ENCODE peak calls at places on chromosomes 6 and 20, in four cellular contexts. One of them, this sample, is unnamed.

GRCh38 chr20:62651285-62652021 is 9.2 kb downstream of the SLCO4A1 start:
- DNase-seq in CD8-positive, alpha-beta memory T cell: peak
- DNase-seq in ovary: no peak
- DNase-seq in PC-9: peak
- DNase-seq in this sample: peak

GRCh38 chr6:37625591-37626374 is 71.9 kb downstream of the MDGA1 start:
- DNase-seq in ovary: no peak
- DNase-seq in PC-9: no peak
- DNase-seq in CD8-positive, alpha-beta memory T cell: no peak
- DNase-seq in this sample: no peak

GRCh38 chr20:34988176-34988540 is 32.5 kb downstream of the MYH7B start:
- DNase-seq in CD8-positive, alpha-beta memory T cell: no peak
- DNase-seq in PC-9: no peak
- DNase-seq in ovary: no peak
- DNase-seq in this sample: no peak

GRCh38 chr6:158939255-158940170 is 60.5 kb downstream of the RSPH3 start:
- DNase-seq in PC-9: no peak
- DNase-seq in CD8-positive, alpha-beta memory T cell: no peak
- DNase-seq in ovary: no peak
- DNase-seq in this sample: no peak

GRCh38 chr6:44245912-44246662 is 814 bp upstream of the HSP90AB1 start:
- DNase-seq in ovary: peak
- DNase-seq in PC-9: peak
- DNase-seq in CD8-positive, alpha-beta memory T cell: peak
- DNase-seq in this sample: peak

GRCh38 chr6:119347466-119348307 is 1.9 kb downstream of the MAN1A1 start:
- DNase-seq in CD8-positive, alpha-beta memory T cell: peak
- DNase-seq in PC-9: no peak
- DNase-seq in ovary: no peak
- DNase-seq in this sample: peak

GRCh38 chr6:113397229-113397628 is 459.9 kb upstream of the MARCKS start:
- DNase-seq in PC-9: no peak
- DNase-seq in ovary: no peak
- DNase-seq in CD8-positive, alpha-beta memory T cell: no peak
- DNase-seq in this sample: no peak

GRCh38 chr6:105769987-105770386 is 316.1 kb upstream of the PRDM1 start:
- DNase-seq in ovary: no peak
- DNase-seq in PC-9: peak
- DNase-seq in CD8-positive, alpha-beta memory T cell: no peak
- DNase-seq in this sample: no peak

GRCh38 chr20:33291830-33292355 is 8.9 kb downstream of the BPIFB1 start:
- DNase-seq in CD8-positive, alpha-beta memory T cell: peak
- DNase-seq in ovary: no peak
- DNase-seq in PC-9: no peak
- DNase-seq in this sample: peak

GRCh38 chr6:1322206-1322605 is 10.3 kb downstream of the FOXQ1 start:
- DNase-seq in PC-9: no peak
- DNase-seq in ovary: no peak
- DNase-seq in CD8-positive, alpha-beta memory T cell: no peak
- DNase-seq in this sample: no peak

GRCh38 chr20:58723628-58723984 is 31.0 kb downstream of the NPEPL1 start:
- DNase-seq in PC-9: no peak
- DNase-seq in CD8-positive, alpha-beta memory T cell: no peak
- DNase-seq in ovary: no peak
- DNase-seq in this sample: no peak

GRCh38 chr6:156777866-156778614 is 862 bp downstream of the ARID1B start:
- DNase-seq in PC-9: no peak
- DNase-seq in ovary: peak
- DNase-seq in CD8-positive, alpha-beta memory T cell: peak
- DNase-seq in this sample: peak

GRCh38 chr20:20446613-20447012 is 78.7 kb downstream of the INSM1 start:
- DNase-seq in PC-9: no peak
- DNase-seq in ovary: no peak
- DNase-seq in CD8-positive, alpha-beta memory T cell: no peak
- DNase-seq in this sample: no peak

GRCh38 chr6:15712813-15713212 is 50.0 kb upstream of the DTNBP1 start:
- DNase-seq in CD8-positive, alpha-beta memory T cell: no peak
- DNase-seq in PC-9: no peak
- DNase-seq in ovary: no peak
- DNase-seq in this sample: no peak

GRCh38 chr6:72905705-72906478 is 284.0 kb downstream of the KCNQ5 start:
- DNase-seq in ovary: no peak
- DNase-seq in CD8-positive, alpha-beta memory T cell: no peak
- DNase-seq in PC-9: no peak
- DNase-seq in this sample: no peak

GRCh38 chr20:33688938-33689424 is 2.8 kb upstream of the E2F1 start:
- DNase-seq in PC-9: peak
- DNase-seq in CD8-positive, alpha-beta memory T cell: no peak
- DNase-seq in ovary: no peak
- DNase-seq in this sample: no peak

GRCh38 chr20:43388267-43389081 is 69.2 kb upstream of the SRSF6 start:
- DNase-seq in PC-9: no peak
- DNase-seq in ovary: no peak
- DNase-seq in CD8-positive, alpha-beta memory T cell: no peak
- DNase-seq in this sample: no peak

GRCh38 chr20:33332905-33333456 is 50.0 kb downstream of the BPIFB1 start:
- DNase-seq in PC-9: no peak
- DNase-seq in CD8-positive, alpha-beta memory T cell: no peak
- DNase-seq in ovary: no peak
- DNase-seq in this sample: no peak

GRCh38 chr6:33093857-33094256 is 18.1 kb downstream of the HLA-DPB1 start:
- DNase-seq in CD8-positive, alpha-beta memory T cell: no peak
- DNase-seq in PC-9: no peak
- DNase-seq in ovary: no peak
- DNase-seq in this sample: no peak

GRCh38 chr6:95973976-95974375 is 41.8 kb upstream of the FUT9 start:
- DNase-seq in CD8-positive, alpha-beta memory T cell: no peak
- DNase-seq in ovary: no peak
- DNase-seq in PC-9: peak
- DNase-seq in this sample: no peak

GRCh38 chr20:1688886-1689538 is 31.4 kb upstream of the SIRPG start:
- DNase-seq in PC-9: no peak
- DNase-seq in ovary: no peak
- DNase-seq in CD8-positive, alpha-beta memory T cell: no peak
- DNase-seq in this sample: no peak

GRCh38 chr6:90278129-90278528 is 18.5 kb downstream of the BACH2 start:
- DNase-seq in PC-9: no peak
- DNase-seq in CD8-positive, alpha-beta memory T cell: no peak
- DNase-seq in ovary: no peak
- DNase-seq in this sample: no peak

GRCh38 chr6:4647414-4648365 is 128.5 kb upstream of the CDYL start:
- DNase-seq in CD8-positive, alpha-beta memory T cell: no peak
- DNase-seq in ovary: peak
- DNase-seq in PC-9: peak
- DNase-seq in this sample: no peak

GRCh38 chr6:125983246-125983945 is 2.9 kb upstream of the TRMT11 start:
- DNase-seq in ovary: no peak
- DNase-seq in PC-9: no peak
- DNase-seq in CD8-positive, alpha-beta memory T cell: no peak
- DNase-seq in this sample: no peak

GRCh38 chr6:125985522-125985921 is 818 bp upstream of the TRMT11 start:
- DNase-seq in CD8-positive, alpha-beta memory T cell: no peak
- DNase-seq in PC-9: no peak
- DNase-seq in ovary: no peak
- DNase-seq in this sample: no peak

GRCh38 chr6:125986295-125986955 is at the start of gene TRMT11:
- DNase-seq in ovary: peak
- DNase-seq in CD8-positive, alpha-beta memory T cell: peak
- DNase-seq in PC-9: peak
- DNase-seq in this sample: peak

GRCh38 chr6:125985967-125986294 is 409 bp upstream of the TRMT11 start:
- DNase-seq in ovary: no peak
- DNase-seq in PC-9: no peak
- DNase-seq in CD8-positive, alpha-beta memory T cell: no peak
- DNase-seq in this sample: no peak

GRCh38 chr6:125984311-125984710 is 2.0 kb upstream of the TRMT11 start:
- DNase-seq in CD8-positive, alpha-beta memory T cell: no peak
- DNase-seq in PC-9: no peak
- DNase-seq in ovary: no peak
- DNase-seq in this sample: no peak
- H3K27ac ChIP-seq in CD8-positive, alpha-beta memory T cell: no peak
- H3K27ac ChIP-seq in PC-9: no peak
- H3K27ac ChIP-seq in ovary: no peak
- H3K27ac ChIP-seq in this sample: no peak

GRCh38 chr6:141361559-141361958 is 771.2 kb upstream of the GJE1 start:
- DNase-seq in PC-9: no peak
- DNase-seq in CD8-positive, alpha-beta memory T cell: no peak
- DNase-seq in ovary: no peak
- DNase-seq in this sample: no peak

GRCh38 chr6:141364232-141364631 is 768.5 kb upstream of the GJE1 start:
- DNase-seq in ovary: no peak
- DNase-seq in PC-9: no peak
- DNase-seq in CD8-positive, alpha-beta memory T cell: no peak
- DNase-seq in this sample: no peak

GRCh38 chr6:141364694-141365093 is 768.0 kb upstream of the GJE1 start:
- DNase-seq in PC-9: no peak
- DNase-seq in CD8-positive, alpha-beta memory T cell: no peak
- DNase-seq in ovary: no peak
- DNase-seq in this sample: no peak

GRCh38 chr6:141354191-141354950 is 778.4 kb upstream of the GJE1 start:
- DNase-seq in PC-9: no peak
- DNase-seq in CD8-positive, alpha-beta memory T cell: no peak
- DNase-seq in ovary: no peak
- DNase-seq in this sample: no peak

GRCh38 chr6:141359953-141360352 is 772.8 kb upstream of the GJE1 start:
- DNase-seq in CD8-positive, alpha-beta memory T cell: no peak
- DNase-seq in ovary: no peak
- DNase-seq in PC-9: no peak
- DNase-seq in this sample: no peak
- H3K27ac ChIP-seq in CD8-positive, alpha-beta memory T cell: no peak
- H3K27ac ChIP-seq in ovary: no peak
- H3K27ac ChIP-seq in PC-9: no peak
- H3K27ac ChIP-seq in this sample: no peak

GRCh38 chr6:151900256-151900655 is 92.8 kb downstream of the ESR1 start:
- DNase-seq in PC-9: peak
- DNase-seq in ovary: no peak
- DNase-seq in CD8-positive, alpha-beta memory T cell: no peak
- DNase-seq in this sample: no peak
- H3K27ac ChIP-seq in PC-9: peak
- H3K27ac ChIP-seq in ovary: no peak
- H3K27ac ChIP-seq in CD8-positive, alpha-beta memory T cell: no peak
- H3K27ac ChIP-seq in this sample: no peak

DNA sequence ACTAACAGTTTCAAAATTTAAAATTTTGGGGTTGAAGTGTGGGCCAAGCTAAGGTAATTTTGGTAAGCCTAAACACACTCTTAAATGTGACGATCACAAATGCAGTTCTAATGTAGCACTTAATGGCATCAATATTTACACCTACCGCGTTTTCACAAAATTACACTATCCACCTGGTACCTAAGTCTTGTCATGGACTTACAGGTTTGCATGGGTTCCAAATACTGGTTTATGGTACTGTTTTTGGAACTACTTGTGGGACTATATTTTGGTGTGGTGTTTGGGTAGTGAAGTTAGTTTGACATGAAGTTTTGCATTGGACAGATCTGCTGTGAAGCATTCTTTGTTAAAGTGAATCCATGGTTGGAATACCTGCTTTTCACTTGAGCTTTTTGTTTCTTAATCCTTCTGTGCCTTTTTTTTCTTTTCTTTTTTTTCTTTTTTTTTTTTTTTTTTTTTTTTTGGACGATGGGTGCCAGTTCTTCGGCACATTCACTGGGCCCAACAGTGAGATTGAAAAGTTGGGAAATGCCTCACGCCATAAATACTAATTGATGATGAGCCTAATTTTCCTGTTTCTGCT is 6.5 kb downstream of the SRSF3 start:
- DNase-seq in PC-9: peak
- DNase-seq in CD8-positive, alpha-beta memory T cell: no peak
- DNase-seq in ovary: no peak
- DNase-seq in this sample: no peak
- H3K27ac ChIP-seq in PC-9: peak
- H3K27ac ChIP-seq in CD8-positive, alpha-beta memory T cell: peak
- H3K27ac ChIP-seq in ovary: no peak
- H3K27ac ChIP-seq in this sample: peak

GRCh38 chr6:160739955-160740354 is 37.9 kb downstream of the PLG start:
- DNase-seq in ovary: no peak
- DNase-seq in PC-9: no peak
- DNase-seq in CD8-positive, alpha-beta memory T cell: no peak
- DNase-seq in this sample: no peak
- H3K27ac ChIP-seq in ovary: no peak
- H3K27ac ChIP-seq in PC-9: no peak
- H3K27ac ChIP-seq in CD8-positive, alpha-beta memory T cell: no peak
- H3K27ac ChIP-seq in this sample: no peak

GRCh38 chr20:50746138-50746940 is 15.0 kb downstream of the PARD6B start:
- DNase-seq in ovary: no peak
- DNase-seq in PC-9: peak
- DNase-seq in CD8-positive, alpha-beta memory T cell: no peak
- DNase-seq in this sample: no peak

GRCh38 chr20:50747275-50747674 is 15.9 kb downstream of the PARD6B start:
- DNase-seq in PC-9: no peak
- DNase-seq in CD8-positive, alpha-beta memory T cell: no peak
- DNase-seq in ovary: no peak
- DNase-seq in this sample: no peak

GRCh38 chr20:50745634-50746137 is 14.3 kb downstream of the PARD6B start:
- DNase-seq in ovary: no peak
- DNase-seq in CD8-positive, alpha-beta memory T cell: no peak
- DNase-seq in PC-9: no peak
- DNase-seq in this sample: no peak

GRCh38 chr20:50744143-50744792 is 12.9 kb downstream of the PARD6B start:
- DNase-seq in PC-9: peak
- DNase-seq in ovary: peak
- DNase-seq in CD8-positive, alpha-beta memory T cell: no peak
- DNase-seq in this sample: no peak

GRCh38 chr20:50743087-50743486 is 11.7 kb downstream of the PARD6B start:
- DNase-seq in CD8-positive, alpha-beta memory T cell: no peak
- DNase-seq in ovary: no peak
- DNase-seq in PC-9: no peak
- DNase-seq in this sample: no peak
- H3K27ac ChIP-seq in CD8-positive, alpha-beta memory T cell: no peak
- H3K27ac ChIP-seq in ovary: no peak
- H3K27ac ChIP-seq in PC-9: peak
- H3K27ac ChIP-seq in this sample: no peak